ENCODE peak calls at places on chromosomes 11 and 22, in four cellular contexts. E, P, V and Q are unnamed samples. For H3K4me1, the result is how much of the 10 kb centered on the place peaks cover.

GRCh38 chr11:88520391-88520790 is 182.9 kb upstream of the CTSC start:
- DNase-seq in E (no peak), V (peak), P (no peak), Q (no peak)

GRCh38 chr22:17884084-17884483 is 109.8 kb upstream of the BID start:
- DNase-seq in E (no peak), P (no peak), V (no peak), Q (no peak)

GRCh38 chr22:29782061-29782845 is 15.1 kb downstream of the UQCR10 start:
- DNase-seq in P (no peak), V (peak), E (peak), Q (no peak)

GRCh38 chr11:57476223-57476882 is 16.0 kb downstream of the RTN4RL2 start:
- DNase-seq in V (no peak), E (peak), P (no peak), Q (no peak)

GRCh38 chr22:43996170-43996980 is 27.7 kb upstream of the PARVB start:
- DNase-seq in E (no peak), V (no peak), P (no peak), Q (no peak)

GRCh38 chr22:47199949-47200272 is 437.5 kb downstream of the TBC1D22A start:
- DNase-seq in V (no peak), P (no peak), E (no peak), Q (no peak)

GRCh38 chr11:19351426-19351825 is 110.7 kb upstream of the E2F8 start:
- DNase-seq in E (no peak), P (no peak), V (no peak), Q (no peak)

GRCh38 chr22:48900626-48901025 is 927.0 kb downstream of the BRD1 start:
- DNase-seq in P (no peak), V (no peak), E (no peak), Q (no peak)

GRCh38 chr22:22817468-22818201 is 70.0 kb upstream of the IGLL5 start:
- DNase-seq in V (no peak), P (no peak), E (no peak), Q (no peak)

GRCh38 chr11:128891912-128892398 is 799 bp downstream of the KCNJ5 start:
- DNase-seq in V (no peak), P (no peak), E (peak), Q (no peak)

GRCh38 chr11:128893578-128894295 is 2.6 kb downstream of the KCNJ5 start:
- DNase-seq in P (no peak), V (no peak), E (no peak), Q (no peak)

GRCh38 chr11:128891410-128891861 is 280 bp downstream of the KCNJ5 start:
- DNase-seq in P (no peak), E (peak), V (no peak), Q (no peak)

GRCh38 chr11:128894296-128894681 is 3.1 kb downstream of the KCNJ5 start:
- DNase-seq in V (no peak), E (no peak), P (no peak), Q (no peak)

DNA sequence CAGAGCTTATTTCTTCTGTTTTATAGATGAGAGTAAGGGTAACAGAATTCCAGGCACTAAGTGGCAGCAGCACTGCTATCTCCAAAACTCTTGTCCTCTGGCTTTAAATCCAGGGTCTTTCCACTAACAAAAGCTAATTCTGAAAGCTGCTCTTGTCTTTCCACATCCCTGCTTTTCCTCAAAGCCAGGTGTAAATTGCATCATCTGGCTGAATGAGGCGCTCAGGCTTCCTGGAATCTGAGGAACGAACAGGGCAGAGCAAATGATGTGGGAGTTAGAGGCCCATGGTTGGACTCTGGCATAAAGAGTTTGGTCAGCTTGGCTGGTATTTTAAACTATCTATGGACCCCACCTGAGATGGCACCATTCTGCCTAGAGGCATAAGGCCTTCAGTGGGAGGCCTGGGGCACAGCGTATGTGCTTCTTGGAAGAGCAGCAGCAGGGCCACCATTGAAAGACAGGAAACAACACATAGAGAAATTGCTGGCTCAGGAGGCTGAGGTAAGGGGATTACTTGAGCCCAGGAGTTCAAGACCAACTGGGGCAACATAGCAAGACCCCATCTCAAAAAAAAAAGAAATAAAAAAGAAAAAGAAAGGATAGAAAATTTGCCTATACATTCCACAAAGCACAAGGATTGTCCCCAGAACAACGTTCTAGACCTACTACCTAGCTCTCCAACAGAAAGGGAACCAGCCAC is 1.9 kb downstream of the KCNJ5 start:
- DNase-seq in E (peak), P (no peak), V (no peak), Q (no peak)
- H3K4me1 ChIP-seq in E (under half), P (half or more), V (under half), Q (under half)

GRCh38 chr11:105719073-105719846 is 109.4 kb downstream of the GRIA4 start:
- DNase-seq in V (peak), E (no peak), P (no peak), Q (no peak)
- H3K4me3 ChIP-seq in V (no peak), E (no peak), P (no peak), Q (no peak)

DNA sequence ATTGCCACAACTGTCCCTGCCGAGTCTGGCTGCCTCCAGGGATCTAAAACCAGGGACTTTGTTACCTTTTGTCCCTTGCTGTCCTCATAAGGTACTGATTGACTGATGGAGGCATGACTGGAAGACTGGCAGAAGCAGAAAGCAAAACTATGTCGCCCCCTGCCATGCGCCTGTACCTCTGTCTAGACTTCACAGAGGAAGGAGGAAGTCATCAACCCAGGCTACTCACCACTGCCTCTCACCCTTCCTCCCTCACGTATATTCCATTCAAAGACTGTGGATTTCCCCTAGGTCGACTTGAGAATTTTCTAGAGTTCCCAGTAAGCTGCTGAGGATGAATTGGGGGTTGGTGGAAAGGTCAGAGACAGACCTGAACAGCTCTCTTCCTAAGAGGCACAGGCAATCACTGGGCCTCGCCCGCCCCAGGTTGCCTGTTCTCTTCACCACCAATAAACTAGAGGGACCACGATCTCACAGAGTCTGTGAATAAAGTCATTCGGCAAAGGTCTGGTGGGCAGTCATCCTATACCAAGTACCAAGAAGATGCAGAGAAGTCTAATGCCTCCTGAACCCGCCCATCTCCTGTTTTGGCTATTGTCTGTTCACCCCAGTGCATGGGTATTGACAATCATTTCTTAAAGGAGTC is 27.5 kb upstream of the CHST1 start:
- DNase-seq in V (no peak), E (no peak), P (no peak), Q (no peak)
- H3K4me1 ChIP-seq in V (under half), E (under half), P (under half), Q (under half)

GRCh38 chr22:37197451-37198289 is 9.6 kb upstream of the C1QTNF6 start:
- DNase-seq in P (no peak), V (peak), E (peak), Q (peak)
- H3K4me3 ChIP-seq in P (peak), V (no peak), E (peak), Q (peak)

DNA sequence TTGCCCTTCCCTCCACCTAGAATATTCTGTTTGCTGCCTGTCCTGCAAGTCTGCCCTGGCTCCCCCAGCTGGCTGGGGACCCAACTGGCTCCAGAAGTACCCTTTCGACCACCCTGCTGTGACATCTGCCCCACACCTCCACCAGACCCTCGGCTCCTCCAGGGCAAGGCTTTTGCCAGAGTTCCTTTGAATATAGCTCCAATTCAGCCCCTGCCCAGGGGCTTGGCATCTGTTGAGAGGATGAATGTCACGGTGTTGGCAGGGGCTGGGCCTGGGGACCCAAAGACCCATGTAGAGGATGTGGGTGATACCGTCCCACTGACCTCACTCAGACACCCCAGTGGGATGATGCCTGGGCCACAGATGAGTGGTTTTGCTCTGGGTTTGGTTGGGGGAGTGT is 4.0 kb downstream of the NLRP6 start:
- DNase-seq in E (no peak), P (no peak), V (no peak), Q (no peak)
- H3K4me1 ChIP-seq in E (under half), P (under half), V (under half), Q (under half)

DNA sequence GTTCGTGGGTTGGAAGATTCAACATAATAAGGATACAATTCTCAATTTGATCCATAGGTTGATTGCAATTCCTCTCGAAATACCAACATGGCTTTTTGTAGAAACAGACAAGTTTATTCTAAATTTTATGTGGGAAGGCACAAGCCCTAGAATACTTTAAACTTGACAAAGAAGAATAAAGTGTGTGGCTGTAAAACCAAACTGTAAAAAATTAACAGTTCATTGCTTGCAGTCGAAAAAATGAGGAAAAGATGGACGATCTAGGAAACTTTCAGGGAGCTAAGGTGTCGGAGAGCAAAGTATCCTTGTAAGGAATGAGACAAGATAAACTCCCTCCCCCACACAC is 1.0 kb upstream of the GLB1L3 start:
- DNase-seq in E (no peak), V (no peak), P (no peak), Q (no peak)
- H3K4me3 ChIP-seq in E (no peak), V (no peak), P (no peak), Q (no peak)